ENCODE peak calls at places on chromosomes 4 and X, in nine cellular contexts. H, M, T, W, V, S, D, C and E are unnamed samples.

GRCh38 chr4:38818441-38818976 is 13.9 kb upstream of the TLR1 start:
- DNase-seq in C (no peak), M (no peak), V (no peak), S (no peak), D (no peak), T (no peak), H (no peak), W (no peak), E (peak)

GRCh38 chr4:21507439-21507838 is 441.1 kb downstream of the KCNIP4 start:
- DNase-seq in W (peak), C (no peak), M (peak), T (peak), H (no peak), D (no peak), S (no peak), V (no peak), E (no peak)

GRCh38 chr4:39406763-39407583 is at the start of gene KLB:
- DNase-seq in C (no peak), V (no peak), D (no peak), W (no peak), H (no peak), T (no peak), S (no peak), M (no peak), E (no peak)

GRCh38 chr4:170139764-170140163 is 50.0 kb upstream of the AADAT start:
- DNase-seq in C (no peak), S (no peak), D (no peak), H (no peak), V (no peak), W (no peak), T (peak), M (peak), E (no peak)

GRCh38 chrX:39550795-39551361 is 546.9 kb downstream of the BCOR start:
- DNase-seq in W (no peak), M (no peak), C (no peak), T (no peak), D (no peak), V (no peak), H (no peak), S (no peak), E (peak)

GRCh38 chr4:119059221-119059620 is 76.4 kb upstream of the MYOZ2 start:
- DNase-seq in H (no peak), D (no peak), M (no peak), W (no peak), C (no peak), S (no peak), T (no peak), V (no peak), E (no peak)

GRCh38 chrX:154460326-154460725 is 2.2 kb downstream of the PLXNA3 start:
- DNase-seq in C (no peak), D (no peak), V (no peak), S (peak), T (no peak), W (no peak), H (no peak), M (no peak), E (no peak)

GRCh38 chrX:275967-276587 is 5.1 kb upstream of the PLCXD1 start:
- DNase-seq in D (no peak), W (peak), V (peak), S (peak), T (no peak), H (peak), M (peak), C (no peak), E (peak)

GRCh38 chrX:23380581-23380980 is 45.9 kb downstream of the PTCHD1 start:
- DNase-seq in D (no peak), V (no peak), T (no peak), M (no peak), W (no peak), H (peak), C (no peak), S (no peak), E (peak)

GRCh38 chr4:118968006-118968405 is 79.4 kb downstream of the SYNPO2 start:
- DNase-seq in T (peak), D (no peak), V (no peak), M (peak), C (no peak), H (peak), W (peak), S (peak), E (peak)